ENCODE peak calls at places on chromosomes 7 and 10, in eight cellular contexts. E is WTC11, N is NCI-H146, S is AG09319, Q is AG09309, X is naive B cell, U is NCI-H774, T is GM04504. Y is an unnamed sample.

GRCh38 chr10:133357293-133358151 is at the start of gene FUOM:
- DNase-seq in U (no peak), X (peak), S (no peak), T (no peak), E (peak), N (peak), Q (no peak), Y (no peak)

GRCh38 chr7:47817922-47818321 is 130.3 kb downstream of the PKD1L1 start:
- DNase-seq in E (no peak), S (no peak), N (no peak), U (no peak), T (no peak), X (no peak), Q (no peak), Y (no peak)

GRCh38 chr10:124632064-124632531 is 112.1 kb downstream of the FAM53B start:
- DNase-seq in U (no peak), T (no peak), E (peak), N (peak), Q (no peak), X (no peak), S (no peak), Y (no peak)

GRCh38 chr10:102997998-102998397 is 79.9 kb downstream of the CNNM2 start:
- DNase-seq in Q (no peak), X (no peak), U (no peak), N (peak), E (no peak), S (no peak), T (no peak), Y (no peak)

GRCh38 chr7:50690541-50691011 is 92.1 kb downstream of the GRB10 start:
- DNase-seq in X (no peak), T (no peak), U (no peak), S (no peak), N (peak), E (no peak), Q (no peak), Y (no peak)

GRCh38 chr10:46544989-46545791 is 11.3 kb downstream of the GPRIN2 start:
- DNase-seq in S (no peak), N (no peak), X (no peak), E (peak), Q (no peak), U (no peak), T (no peak), Y (no peak)

GRCh38 chr10:86391986-86392722 is 25.6 kb upstream of the GRID1 start:
- DNase-seq in X (no peak), Q (no peak), N (no peak), U (no peak), E (no peak), S (no peak), T (no peak), Y (no peak)

GRCh38 chr7:11228515-11228914 is 254.8 kb downstream of the PHF14 start:
- DNase-seq in Q (no peak), U (no peak), X (no peak), S (no peak), E (no peak), N (peak), T (no peak), Y (peak)

GRCh38 chr7:147413243-147413642 is 1177.3 kb upstream of the C7orf33 start:
- DNase-seq in Q (no peak), U (no peak), X (no peak), N (no peak), E (no peak), S (no peak), T (no peak), Y (no peak)

GRCh38 chr7:39838326-39838725 is 111.7 kb upstream of the CDK13 start:
- DNase-seq in S (no peak), X (no peak), T (no peak), E (no peak), N (peak), U (peak), Q (no peak), Y (no peak)

GRCh38 chr10:47286116-47286505 is 13.9 kb upstream of the GDF10 start:
- DNase-seq in X (no peak), N (no peak), T (no peak), Q (no peak), S (no peak), U (no peak), E (no peak), Y (no peak)

GRCh38 chr7:101632641-101633040 is 3.5 kb upstream of the MYL10 start:
- DNase-seq in N (no peak), U (no peak), E (no peak), T (no peak), S (no peak), X (no peak), Q (no peak), Y (no peak)

GRCh38 chr10:33163941-33164824 is 170.3 kb downstream of the NRP1 start:
- DNase-seq in X (no peak), Q (no peak), T (no peak), U (peak), E (no peak), S (no peak), N (no peak), Y (no peak)

GRCh38 chr7:27808626-27809025 is 68.7 kb downstream of the TAX1BP1 start:
- DNase-seq in Q (peak), X (no peak), T (no peak), S (peak), N (no peak), E (no peak), U (no peak), Y (peak)

GRCh38 chr10:69716711-69717560 is 84.8 kb upstream of the COL13A1 start:
- DNase-seq in X (no peak), T (no peak), Q (no peak), U (peak), S (no peak), E (peak), N (peak), Y (no peak)

GRCh38 chr7:135976312-135977019 is 693 bp downstream of the MTPN start:
- DNase-seq in Q (no peak), T (no peak), S (no peak), N (peak), U (no peak), E (peak), X (peak), Y (no peak)

GRCh38 chr10:116748471-116748870 is 6.1 kb upstream of the HSPA12A start:
- DNase-seq in S (no peak), E (no peak), T (no peak), N (no peak), Q (no peak), X (no peak), U (no peak), Y (no peak)

GRCh38 chr7:73504920-73505319 is 17.2 kb downstream of the BAZ1B start:
- DNase-seq in E (no peak), X (no peak), S (no peak), N (no peak), Q (no peak), U (no peak), T (no peak), Y (no peak)

GRCh38 chr7:131556055-131556911 is at the start of gene PODXL:
- DNase-seq in T (no peak), E (peak), Q (no peak), U (peak), S (no peak), X (peak), N (peak), Y (no peak)

GRCh38 chr7:21944616-21945373 is 904 bp downstream of the CDCA7L start:
- DNase-seq in U (peak), T (no peak), N (peak), E (peak), X (peak), Q (no peak), S (no peak), Y (no peak)

GRCh38 chr10:17850526-17850925 is 41.4 kb downstream of the MRC1 start:
- DNase-seq in Q (no peak), S (no peak), T (no peak), N (no peak), U (no peak), X (no peak), E (no peak), Y (no peak)

GRCh38 chr7:99478464-99479440 is 6.1 kb downstream of the ZNF789 start:
- DNase-seq in Q (no peak), X (no peak), E (no peak), T (no peak), N (no peak), S (no peak), U (no peak), Y (no peak)

GRCh38 chr10:78377362-78377761 is 343.7 kb downstream of the RPS24 start:
- DNase-seq in Q (no peak), S (no peak), E (no peak), T (no peak), U (no peak), X (no peak), N (peak), Y (no peak)

GRCh38 chr7:130899638-130900401 is 165.8 kb upstream of the KLF14 start:
- DNase-seq in N (no peak), T (no peak), U (no peak), X (no peak), E (no peak), S (no peak), Q (no peak), Y (no peak)

GRCh38 chr10:96978621-96979154 is 146.6 kb downstream of the LCOR start:
- DNase-seq in S (no peak), E (no peak), U (no peak), Q (no peak), N (no peak), T (no peak), X (no peak), Y (no peak)

GRCh38 chr7:2131341-2131740 is 101.4 kb downstream of the MAD1L1 start:
- DNase-seq in X (no peak), N (no peak), Q (no peak), T (no peak), E (no peak), U (no peak), S (no peak), Y (no peak)

GRCh38 chr10:7195118-7195517 is 215.7 kb downstream of the SFMBT2 start:
- DNase-seq in S (no peak), U (no peak), E (no peak), N (no peak), X (no peak), Q (no peak), T (no peak), Y (no peak)

GRCh38 chr10:111316607-111317006 is 239.8 kb downstream of the ADRA2A start:
- DNase-seq in S (no peak), X (no peak), E (no peak), N (peak), Q (no peak), U (no peak), T (no peak), Y (no peak)

GRCh38 chr10:93471110-93471651 is 11.0 kb downstream of the MYOF start:
- DNase-seq in S (peak), E (no peak), T (peak), N (no peak), Q (peak), X (no peak), U (no peak), Y (peak)

GRCh38 chr7:133486-133885 is 58.9 kb upstream of the FAM20C start:
- DNase-seq in N (no peak), T (no peak), E (no peak), X (no peak), Q (no peak), U (no peak), S (no peak), Y (no peak)

GRCh38 chr7:159125104-159125943 is 19.3 kb downstream of the VIPR2 start:
- DNase-seq in S (no peak), U (no peak), E (no peak), Q (no peak), X (no peak), T (no peak), N (no peak), Y (no peak)

GRCh38 chr7:70587739-70588138 is 544.2 kb upstream of the GALNT17 start:
- DNase-seq in E (no peak), U (no peak), S (no peak), Q (no peak), T (no peak), N (no peak), X (no peak), Y (no peak)

GRCh38 chr10:118373786-118374185 is 31.7 kb upstream of the FAM204A start:
- DNase-seq in T (peak), U (no peak), N (no peak), S (no peak), E (no peak), Q (peak), X (no peak), Y (no peak)